ENCODE peak calls at places on chromosomes 16 and 17, in four cellular contexts. One of them, this sample, is unnamed.

GRCh38 chr16:20966746-20967145 is 66.2 kb downstream of the LYRM1 start:
- DNase-seq in stimulated activated naive CD4-positive, alpha-beta T cell: no peak
- DNase-seq in gastrocnemius medialis: no peak
- DNase-seq in SK-MEL-5: peak
- DNase-seq in this sample: peak

GRCh38 chr17:64115871-64116534 is 13.9 kb downstream of the ERN1 start:
- DNase-seq in SK-MEL-5: no peak
- DNase-seq in gastrocnemius medialis: no peak
- DNase-seq in stimulated activated naive CD4-positive, alpha-beta T cell: no peak
- DNase-seq in this sample: no peak

GRCh38 chr17:3916013-3916696 is at the start of gene P2RX1:
- DNase-seq in stimulated activated naive CD4-positive, alpha-beta T cell: peak
- DNase-seq in gastrocnemius medialis: no peak
- DNase-seq in SK-MEL-5: no peak
- DNase-seq in this sample: no peak

GRCh38 chr17:34725740-34726139 is 146.4 kb downstream of the TMEM132E start:
- DNase-seq in gastrocnemius medialis: no peak
- DNase-seq in SK-MEL-5: no peak
- DNase-seq in stimulated activated naive CD4-positive, alpha-beta T cell: no peak
- DNase-seq in this sample: no peak

GRCh38 chr16:57537194-57537505 is 779 bp upstream of the CCDC102A start:
- DNase-seq in SK-MEL-5: no peak
- DNase-seq in stimulated activated naive CD4-positive, alpha-beta T cell: no peak
- DNase-seq in gastrocnemius medialis: no peak
- DNase-seq in this sample: no peak

GRCh38 chr16:66714659-66715307 is 18.2 kb upstream of the CMTM4 start:
- DNase-seq in SK-MEL-5: no peak
- DNase-seq in stimulated activated naive CD4-positive, alpha-beta T cell: no peak
- DNase-seq in gastrocnemius medialis: no peak
- DNase-seq in this sample: no peak

GRCh38 chr16:61500851-61501250 is 535.4 kb downstream of the CDH8 start:
- DNase-seq in SK-MEL-5: no peak
- DNase-seq in stimulated activated naive CD4-positive, alpha-beta T cell: no peak
- DNase-seq in gastrocnemius medialis: no peak
- DNase-seq in this sample: no peak

GRCh38 chr16:70438983-70439862 is at the start of gene ST3GAL2:
- DNase-seq in SK-MEL-5: peak
- DNase-seq in stimulated activated naive CD4-positive, alpha-beta T cell: peak
- DNase-seq in gastrocnemius medialis: peak
- DNase-seq in this sample: peak

This sample was measured in COLO829.